ENCODE peak calls at places on chromosomes 3 and 15, in ten cellular contexts. D is hepatocyte, U is colonic mucosa, F is left lung, V is lower leg skin, H is brain microvascular endothelial cell, Z is A549, E is uterus, K is cardiac fibroblast, W is HepG2. L is an unnamed sample.

GRCh38 chr15:67107014-67107812 is 41.8 kb downstream of the SMAD3 start:
- DNase-seq in D (peak), U (peak), F (peak), V (no peak), H (peak), Z (peak), E (peak), K (peak), W (peak), L (peak)

GRCh38 chr3:121995190-121996137 is 26.6 kb downstream of the ILDR1 start:
- DNase-seq in D (peak), U (peak), F (peak), V (peak), H (peak), Z (peak), E (no peak), K (peak), W (peak), L (peak)

GRCh38 chr3:136624894-136625815 is 127.0 kb downstream of the STAG1 start:
- DNase-seq in D (peak), U (peak), F (no peak), V (no peak), H (peak), Z (peak), E (no peak), K (no peak), W (peak), L (no peak)

GRCh38 chr15:57333487-57333886 is 42.8 kb upstream of the CGNL1 start:
- DNase-seq in D (no peak), U (no peak), F (no peak), V (no peak), H (peak), Z (no peak), E (no peak), K (peak), W (no peak), L (no peak)

GRCh38 chr15:37907136-37907535 is 27.3 kb upstream of the TMCO5A start:
- DNase-seq in D (no peak), U (no peak), F (no peak), V (no peak), H (peak), Z (peak), E (no peak), K (peak), W (no peak), L (no peak)

GRCh38 chr3:125231895-125232294 is 19.3 kb upstream of the SLC12A8 start:
- DNase-seq in D (no peak), U (no peak), F (no peak), V (no peak), H (peak), Z (no peak), E (no peak), K (peak), W (no peak), L (no peak)

GRCh38 chr3:23094890-23095462 is 108.2 kb upstream of the UBE2E2 start:
- DNase-seq in D (peak), U (no peak), F (no peak), V (no peak), H (peak), Z (peak), E (no peak), K (peak), W (peak), L (no peak)

GRCh38 chr3:71724584-71725278 is 471 bp downstream of the EIF4E3 start:
- DNase-seq in D (peak), U (peak), F (peak), V (peak), H (no peak), Z (peak), E (peak), K (no peak), W (no peak), L (peak)

GRCh38 chr3:168933614-168934013 is 729.9 kb downstream of the MECOM start:
- DNase-seq in D (no peak), U (no peak), F (no peak), V (no peak), H (peak), Z (no peak), E (no peak), K (peak), W (no peak), L (no peak)

GRCh38 chr3:38649500-38650247 is at the start of gene SCN5A:
- DNase-seq in D (peak), U (peak), F (no peak), V (peak), H (no peak), Z (peak), E (no peak), K (peak), W (no peak), L (no peak)

GRCh38 chr15:31606942-31607497 is 280.4 kb downstream of the KLF13 start:
- DNase-seq in D (no peak), U (no peak), F (no peak), V (no peak), H (no peak), Z (no peak), E (no peak), K (no peak), W (no peak), L (no peak)

GRCh38 chr3:191376742-191377141 is 46.4 kb upstream of the UTS2B start:
- DNase-seq in D (peak), U (peak), F (no peak), V (no peak), H (peak), Z (no peak), E (peak), K (peak), W (no peak), L (no peak)

GRCh38 chr3:68007621-68008226 is 353.3 kb upstream of the SUCLG2 start:
- DNase-seq in D (peak), U (no peak), F (no peak), V (no peak), H (no peak), Z (no peak), E (no peak), K (no peak), W (no peak), L (peak)

GRCh38 chr3:141083831-141084624 is 32.9 kb downstream of the SPSB4 start:
- DNase-seq in D (peak), U (no peak), F (no peak), V (no peak), H (no peak), Z (no peak), E (no peak), K (no peak), W (no peak), L (no peak)

GRCh38 chr3:152620395-152620794 is 214.5 kb upstream of the P2RY1 start:
- DNase-seq in D (no peak), U (no peak), F (no peak), V (no peak), H (no peak), Z (no peak), E (no peak), K (no peak), W (no peak), L (no peak)

GRCh38 chr15:42166225-42166940 is 9.9 kb upstream of the PLA2G4F start:
- DNase-seq in D (no peak), U (no peak), F (no peak), V (no peak), H (no peak), Z (no peak), E (no peak), K (no peak), W (no peak), L (no peak)

GRCh38 chr3:140292154-140292553 is 357.2 kb downstream of the CLSTN2 start:
- DNase-seq in D (no peak), U (no peak), F (no peak), V (no peak), H (peak), Z (no peak), E (no peak), K (peak), W (no peak), L (no peak)

GRCh38 chr3:113274959-113275556 is 63.7 kb downstream of the BOC start:
- DNase-seq in D (no peak), U (no peak), F (no peak), V (no peak), H (no peak), Z (no peak), E (peak), K (no peak), W (no peak), L (no peak)

GRCh38 chr3:171088984-171089754 is 62.6 kb upstream of the SLC2A2 start:
- DNase-seq in D (peak), U (no peak), F (no peak), V (no peak), H (peak), Z (peak), E (no peak), K (peak), W (peak), L (peak)

GRCh38 chr3:126320517-126321293 is 36.5 kb downstream of the KLF15 start:
- DNase-seq in D (no peak), U (no peak), F (no peak), V (peak), H (no peak), Z (no peak), E (no peak), K (no peak), W (no peak), L (no peak)

GRCh38 chr3:194886836-194887235 is 201.2 kb downstream of the FAM43A start:
- DNase-seq in D (no peak), U (no peak), F (no peak), V (no peak), H (no peak), Z (no peak), E (no peak), K (no peak), W (no peak), L (no peak)

GRCh38 chr3:133620066-133620784 is 41.5 kb downstream of the TOPBP1 start:
- DNase-seq in D (no peak), U (no peak), F (no peak), V (no peak), H (no peak), Z (no peak), E (no peak), K (no peak), W (no peak), L (no peak)

GRCh38 chr3:125134952-125135351 is 77.6 kb downstream of the SLC12A8 start:
- DNase-seq in D (no peak), U (no peak), F (no peak), V (no peak), H (no peak), Z (no peak), E (no peak), K (no peak), W (no peak), L (no peak)

GRCh38 chr15:41925209-41925608 is 31.4 kb upstream of the SPTBN5 start:
- DNase-seq in D (no peak), U (no peak), F (no peak), V (no peak), H (no peak), Z (no peak), E (no peak), K (no peak), W (no peak), L (no peak)

GRCh38 chr15:66932634-66933024 is 132.8 kb upstream of the SMAD3 start:
- DNase-seq in D (no peak), U (no peak), F (no peak), V (peak), H (no peak), Z (no peak), E (no peak), K (no peak), W (no peak), L (peak)

GRCh38 chr15:41836713-41837454 is 1.8 kb upstream of the PLA2G4B start:
- DNase-seq in D (no peak), U (no peak), F (peak), V (no peak), H (no peak), Z (no peak), E (no peak), K (no peak), W (no peak), L (no peak)

GRCh38 chr15:31468911-31469800 is 142.5 kb downstream of the KLF13 start:
- DNase-seq in D (no peak), U (no peak), F (no peak), V (peak), H (no peak), Z (no peak), E (peak), K (no peak), W (no peak), L (peak)

GRCh38 chr3:89216021-89216739 is 108.8 kb downstream of the EPHA3 start:
- DNase-seq in D (no peak), U (no peak), F (no peak), V (no peak), H (no peak), Z (no peak), E (no peak), K (no peak), W (no peak), L (no peak)

GRCh38 chr3:119530418-119530817 is 29.0 kb downstream of the CD80 start:
- DNase-seq in D (no peak), U (no peak), F (no peak), V (no peak), H (no peak), Z (no peak), E (no peak), K (no peak), W (no peak), L (no peak)

GRCh38 chr3:184180165-184180564 is 5.5 kb downstream of the AP2M1 start:
- DNase-seq in D (no peak), U (peak), F (no peak), V (no peak), H (peak), Z (no peak), E (no peak), K (peak), W (no peak), L (no peak)

GRCh38 chr3:112124901-112125607 is 8.0 kb downstream of the GCSAM start:
- DNase-seq in D (no peak), U (no peak), F (no peak), V (no peak), H (no peak), Z (no peak), E (no peak), K (no peak), W (no peak), L (no peak)
- H3K4me3 ChIP-seq in D (no peak), U (no peak), F (no peak), V (no peak), H (no peak), Z (no peak), E (no peak), K (no peak), W (no peak), L (no peak)

GRCh38 chr15:96583671-96584070 is 253.2 kb downstream of the NR2F2 start:
- DNase-seq in D (no peak), U (no peak), F (no peak), V (no peak), H (no peak), Z (no peak), E (no peak), K (peak), W (no peak), L (no peak)
- TF ChIP-seq CTCF in D (no peak), U (no peak), F (no peak), V (no peak), H (no peak), Z (no peak), E (no peak), K (no peak), W (peak), L (no peak)

DNA sequence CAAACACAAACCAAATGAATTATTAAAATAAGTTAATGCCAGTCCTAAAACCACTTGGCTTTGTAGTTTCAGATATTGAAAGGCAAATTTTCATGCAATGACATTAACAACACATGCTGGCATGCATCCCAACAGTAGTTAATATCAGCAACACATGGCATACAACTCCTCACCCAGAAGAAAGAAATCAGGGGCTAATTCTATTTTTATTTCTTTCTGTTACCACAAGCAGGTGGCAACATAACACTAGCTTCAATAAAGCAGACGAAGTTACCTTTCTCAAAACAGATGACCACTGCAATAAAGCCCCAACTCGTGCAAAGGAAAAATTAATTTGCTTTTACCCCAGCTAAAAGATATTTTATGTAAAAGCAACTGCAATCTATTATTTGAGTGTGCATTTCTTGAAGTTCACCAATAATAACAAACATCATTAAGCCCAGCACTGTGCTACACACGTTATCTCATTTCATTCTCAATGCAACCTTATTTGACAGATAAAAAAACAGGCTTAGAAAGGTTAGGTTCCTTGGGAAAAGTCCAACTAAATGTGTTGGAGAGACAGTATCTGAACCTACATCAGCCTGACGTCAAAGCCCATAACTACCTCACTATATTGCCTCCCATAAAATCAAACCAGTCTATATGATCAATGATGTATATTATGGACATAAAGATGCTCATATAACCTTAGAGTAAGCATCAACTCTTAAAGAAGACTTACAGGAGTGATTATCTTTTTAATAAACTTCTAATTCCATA is 2.8 kb downstream of the TOP2B start:
- DNase-seq in D (no peak), U (no peak), F (no peak), V (no peak), H (no peak), Z (no peak), E (no peak), K (no peak), W (no peak), L (no peak)
- H3K4me3 ChIP-seq in D (peak), U (peak), F (peak), V (no peak), H (no peak), Z (no peak), E (peak), K (peak), W (peak), L (peak)

GRCh38 chr3:151305081-151305777 is 11.4 kb downstream of the GPR87 start:
- DNase-seq in D (peak), U (peak), F (peak), V (peak), H (peak), Z (peak), E (peak), K (peak), W (peak), L (peak)
- TF ChIP-seq CTCF in D (peak), U (no peak), F (no peak), V (no peak), H (peak), Z (peak), E (no peak), K (no peak), W (peak), L (no peak)

GRCh38 chr15:99322643-99323405 is 71.5 kb downstream of the LRRC28 start:
- DNase-seq in D (no peak), U (no peak), F (no peak), V (no peak), H (no peak), Z (peak), E (no peak), K (peak), W (peak), L (no peak)

GRCh38 chr15:99326235-99326634 is 75.0 kb downstream of the LRRC28 start:
- DNase-seq in D (peak), U (no peak), F (no peak), V (no peak), H (no peak), Z (peak), E (no peak), K (no peak), W (peak), L (no peak)

GRCh38 chr15:99324082-99324620 is 72.9 kb downstream of the LRRC28 start:
- DNase-seq in D (no peak), U (no peak), F (no peak), V (no peak), H (peak), Z (peak), E (no peak), K (peak), W (no peak), L (no peak)

GRCh38 chr15:99321477-99321876 is 70.2 kb downstream of the LRRC28 start:
- DNase-seq in D (no peak), U (no peak), F (no peak), V (no peak), H (no peak), Z (no peak), E (no peak), K (no peak), W (no peak), L (no peak)

DNA sequence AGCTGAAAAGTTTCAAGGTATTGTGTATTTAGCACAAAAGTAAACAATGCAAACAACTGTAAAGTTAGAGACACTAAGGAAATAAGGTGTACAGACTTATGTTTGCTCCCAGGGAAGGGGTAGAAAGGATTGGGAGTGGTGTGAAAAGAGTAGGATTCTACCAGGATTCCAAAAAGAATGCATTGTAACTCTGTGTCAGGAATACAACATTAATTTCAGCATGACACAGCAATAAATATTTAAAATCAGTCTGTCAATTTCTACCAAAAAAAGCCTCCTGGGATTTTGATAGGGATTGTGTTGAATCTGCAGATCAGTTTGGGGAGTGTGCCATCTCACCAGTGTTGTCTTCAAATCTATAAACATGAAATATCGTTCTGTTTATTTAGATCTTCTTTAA is 73.4 kb downstream of the LRRC28 start:
- DNase-seq in D (no peak), U (no peak), F (no peak), V (no peak), H (no peak), Z (peak), E (no peak), K (no peak), W (no peak), L (no peak)
- H3K4me3 ChIP-seq in D (no peak), U (no peak), F (no peak), V (no peak), H (no peak), Z (no peak), E (no peak), K (no peak), W (no peak), L (no peak)

GRCh38 chr15:89007989-89008388 is 80.3 kb upstream of the ABHD2 start:
- DNase-seq in D (no peak), U (no peak), F (no peak), V (no peak), H (no peak), Z (no peak), E (no peak), K (no peak), W (no peak), L (no peak)

GRCh38 chr15:89002830-89003229 is 85.4 kb upstream of the ABHD2 start:
- DNase-seq in D (no peak), U (no peak), F (no peak), V (peak), H (no peak), Z (no peak), E (no peak), K (no peak), W (no peak), L (no peak)

GRCh38 chr15:89002281-89002761 is 85.9 kb upstream of the ABHD2 start:
- DNase-seq in D (no peak), U (no peak), F (peak), V (peak), H (peak), Z (peak), E (no peak), K (peak), W (peak), L (no peak)

GRCh38 chr15:89004726-89005030 is 83.6 kb upstream of the ABHD2 start:
- DNase-seq in D (no peak), U (no peak), F (no peak), V (peak), H (no peak), Z (no peak), E (no peak), K (no peak), W (no peak), L (no peak)

DNA sequence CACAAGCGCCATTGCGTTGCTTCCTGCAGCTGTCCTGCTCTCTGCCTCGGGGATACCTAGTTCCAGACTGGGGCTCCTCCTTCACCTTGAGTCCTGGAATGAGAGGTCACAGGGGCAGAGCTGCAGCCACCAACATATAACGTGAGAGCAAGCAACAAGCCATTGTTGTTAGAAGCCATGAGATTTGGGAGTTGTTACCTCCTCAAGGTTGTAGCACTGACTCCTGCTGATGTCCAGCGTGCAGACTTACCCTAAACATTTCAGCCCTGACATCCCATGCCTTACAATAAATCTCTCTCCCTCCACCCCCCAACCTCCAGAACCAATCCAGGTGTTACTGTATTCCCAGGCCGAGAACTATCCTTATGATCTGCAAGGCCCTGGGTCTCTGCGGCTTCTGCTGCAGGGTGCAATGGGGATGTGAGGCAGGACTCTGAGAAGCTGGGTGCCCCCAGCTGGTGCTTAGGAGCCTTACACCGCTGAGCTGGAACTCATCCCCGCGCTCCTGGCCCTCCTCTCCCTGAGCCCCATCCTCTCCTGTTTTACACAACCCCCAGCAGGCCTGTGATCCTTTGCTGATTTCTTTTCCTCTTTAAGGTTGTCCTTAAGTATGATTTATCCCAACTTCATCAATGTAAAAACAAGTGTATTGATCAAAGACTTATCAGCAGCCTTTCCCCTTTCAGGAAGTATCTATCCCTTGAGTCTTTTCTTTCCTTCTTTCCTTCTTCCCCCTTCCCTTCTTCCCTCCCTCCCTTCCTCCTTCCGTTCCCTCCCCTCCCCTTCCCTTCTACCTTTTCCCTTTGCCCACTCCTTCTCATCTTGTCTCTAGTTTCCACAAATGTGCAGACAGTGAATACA is 84.2 kb upstream of the ABHD2 start:
- DNase-seq in D (peak), U (peak), F (no peak), V (peak), H (peak), Z (peak), E (no peak), K (peak), W (peak), L (peak)
- TF ChIP-seq CTCF in D (peak), U (no peak), F (peak), V (no peak), H (peak), Z (peak), E (peak), K (peak), W (peak), L (peak)